ENCODE peak calls at places on chromosomes 12 and 14, in nine cellular contexts. One of them, this sample, is unnamed.

GRCh38 chr12:59446156-59446555 is 149.7 kb upstream of the SLC16A7 start:
- DNase-seq in activated T-cell treated with anti-CD3 and anti-CD28 coated beads, Interleukin-2, amount 50 U/mL, for 72 hours: no peak
- DNase-seq in endothelial cell: no peak
- DNase-seq in small intestine: peak
- DNase-seq in dorsolateral prefrontal cortex: no peak
- DNase-seq in AG08395: no peak
- DNase-seq in HCT116: no peak
- DNase-seq in stimulated activated CD4-positive, alpha-beta T cell treated with anti-CD3 and anti-CD28 coated beads, Interleukin-1b, Interleukin-23, amount 100 ng/mL, for 48 hours: no peak
- DNase-seq in fibroblast of pulmonary artery: no peak
- DNase-seq in this sample: no peak

GRCh38 chr12:81209001-81209400 is 131.1 kb downstream of the ACSS3 start:
- DNase-seq in fibroblast of pulmonary artery: peak
- DNase-seq in dorsolateral prefrontal cortex: no peak
- DNase-seq in endothelial cell: no peak
- DNase-seq in activated T-cell treated with anti-CD3 and anti-CD28 coated beads, Interleukin-2, amount 50 U/mL, for 72 hours: no peak
- DNase-seq in HCT116: no peak
- DNase-seq in AG08395: peak
- DNase-seq in small intestine: no peak
- DNase-seq in stimulated activated CD4-positive, alpha-beta T cell treated with anti-CD3 and anti-CD28 coated beads, Interleukin-1b, Interleukin-23, amount 100 ng/mL, for 48 hours: no peak
- DNase-seq in this sample: no peak

GRCh38 chr14:56724013-56724412 is 86.3 kb downstream of the OTX2 start:
- DNase-seq in dorsolateral prefrontal cortex: no peak
- DNase-seq in small intestine: no peak
- DNase-seq in activated T-cell treated with anti-CD3 and anti-CD28 coated beads, Interleukin-2, amount 50 U/mL, for 72 hours: no peak
- DNase-seq in HCT116: no peak
- DNase-seq in stimulated activated CD4-positive, alpha-beta T cell treated with anti-CD3 and anti-CD28 coated beads, Interleukin-1b, Interleukin-23, amount 100 ng/mL, for 48 hours: no peak
- DNase-seq in AG08395: no peak
- DNase-seq in fibroblast of pulmonary artery: no peak
- DNase-seq in endothelial cell: no peak
- DNase-seq in this sample: no peak

GRCh38 chr12:131872154-131873046 is 22.0 kb upstream of the ULK1 start:
- DNase-seq in fibroblast of pulmonary artery: peak
- DNase-seq in stimulated activated CD4-positive, alpha-beta T cell treated with anti-CD3 and anti-CD28 coated beads, Interleukin-1b, Interleukin-23, amount 100 ng/mL, for 48 hours: no peak
- DNase-seq in endothelial cell: no peak
- DNase-seq in AG08395: peak
- DNase-seq in HCT116: peak
- DNase-seq in dorsolateral prefrontal cortex: no peak
- DNase-seq in small intestine: no peak
- DNase-seq in activated T-cell treated with anti-CD3 and anti-CD28 coated beads, Interleukin-2, amount 50 U/mL, for 72 hours: no peak
- DNase-seq in this sample: no peak

GRCh38 chr12:33437598-33437997 is 2.0 kb downstream of the SYT10 start:
- DNase-seq in HCT116: no peak
- DNase-seq in small intestine: no peak
- DNase-seq in endothelial cell: no peak
- DNase-seq in stimulated activated CD4-positive, alpha-beta T cell treated with anti-CD3 and anti-CD28 coated beads, Interleukin-1b, Interleukin-23, amount 100 ng/mL, for 48 hours: no peak
- DNase-seq in dorsolateral prefrontal cortex: no peak
- DNase-seq in activated T-cell treated with anti-CD3 and anti-CD28 coated beads, Interleukin-2, amount 50 U/mL, for 72 hours: no peak
- DNase-seq in AG08395: no peak
- DNase-seq in fibroblast of pulmonary artery: no peak
- DNase-seq in this sample: no peak

GRCh38 chr14:23366163-23366921 is 1.4 kb upstream of the EFS start:
- DNase-seq in AG08395: peak
- DNase-seq in small intestine: no peak
- DNase-seq in endothelial cell: peak
- DNase-seq in HCT116: no peak
- DNase-seq in fibroblast of pulmonary artery: peak
- DNase-seq in stimulated activated CD4-positive, alpha-beta T cell treated with anti-CD3 and anti-CD28 coated beads, Interleukin-1b, Interleukin-23, amount 100 ng/mL, for 48 hours: no peak
- DNase-seq in activated T-cell treated with anti-CD3 and anti-CD28 coated beads, Interleukin-2, amount 50 U/mL, for 72 hours: no peak
- DNase-seq in dorsolateral prefrontal cortex: no peak
- DNase-seq in this sample: peak

GRCh38 chr12:130813436-130813835 is 25.6 kb downstream of the STX2 start:
- DNase-seq in HCT116: no peak
- DNase-seq in small intestine: no peak
- DNase-seq in AG08395: no peak
- DNase-seq in activated T-cell treated with anti-CD3 and anti-CD28 coated beads, Interleukin-2, amount 50 U/mL, for 72 hours: no peak
- DNase-seq in fibroblast of pulmonary artery: no peak
- DNase-seq in dorsolateral prefrontal cortex: no peak
- DNase-seq in stimulated activated CD4-positive, alpha-beta T cell treated with anti-CD3 and anti-CD28 coated beads, Interleukin-1b, Interleukin-23, amount 100 ng/mL, for 48 hours: no peak
- DNase-seq in endothelial cell: peak
- DNase-seq in this sample: no peak

GRCh38 chr14:68210729-68211299 is 391.2 kb downstream of the RAD51B start:
- DNase-seq in stimulated activated CD4-positive, alpha-beta T cell treated with anti-CD3 and anti-CD28 coated beads, Interleukin-1b, Interleukin-23, amount 100 ng/mL, for 48 hours: peak
- DNase-seq in small intestine: peak
- DNase-seq in dorsolateral prefrontal cortex: no peak
- DNase-seq in AG08395: peak
- DNase-seq in fibroblast of pulmonary artery: peak
- DNase-seq in endothelial cell: no peak
- DNase-seq in HCT116: no peak
- DNase-seq in activated T-cell treated with anti-CD3 and anti-CD28 coated beads, Interleukin-2, amount 50 U/mL, for 72 hours: peak
- DNase-seq in this sample: no peak

GRCh38 chr12:52924764-52925716 is 20.2 kb upstream of the KRT8 start:
- DNase-seq in small intestine: peak
- DNase-seq in AG08395: peak
- DNase-seq in HCT116: peak
- DNase-seq in fibroblast of pulmonary artery: peak
- DNase-seq in stimulated activated CD4-positive, alpha-beta T cell treated with anti-CD3 and anti-CD28 coated beads, Interleukin-1b, Interleukin-23, amount 100 ng/mL, for 48 hours: no peak
- DNase-seq in activated T-cell treated with anti-CD3 and anti-CD28 coated beads, Interleukin-2, amount 50 U/mL, for 72 hours: no peak
- DNase-seq in dorsolateral prefrontal cortex: no peak
- DNase-seq in endothelial cell: no peak
- DNase-seq in this sample: peak

GRCh38 chr12:110183386-110183785 is 59.2 kb downstream of the IFT81 start:
- DNase-seq in activated T-cell treated with anti-CD3 and anti-CD28 coated beads, Interleukin-2, amount 50 U/mL, for 72 hours: no peak
- DNase-seq in stimulated activated CD4-positive, alpha-beta T cell treated with anti-CD3 and anti-CD28 coated beads, Interleukin-1b, Interleukin-23, amount 100 ng/mL, for 48 hours: no peak
- DNase-seq in HCT116: no peak
- DNase-seq in small intestine: no peak
- DNase-seq in fibroblast of pulmonary artery: no peak
- DNase-seq in AG08395: no peak
- DNase-seq in dorsolateral prefrontal cortex: peak
- DNase-seq in endothelial cell: no peak
- DNase-seq in this sample: no peak

GRCh38 chr14:57085801-57086200 is 182.9 kb downstream of the EXOC5 start:
- DNase-seq in fibroblast of pulmonary artery: no peak
- DNase-seq in small intestine: no peak
- DNase-seq in HCT116: no peak
- DNase-seq in stimulated activated CD4-positive, alpha-beta T cell treated with anti-CD3 and anti-CD28 coated beads, Interleukin-1b, Interleukin-23, amount 100 ng/mL, for 48 hours: no peak
- DNase-seq in AG08395: no peak
- DNase-seq in endothelial cell: no peak
- DNase-seq in dorsolateral prefrontal cortex: no peak
- DNase-seq in activated T-cell treated with anti-CD3 and anti-CD28 coated beads, Interleukin-2, amount 50 U/mL, for 72 hours: no peak
- DNase-seq in this sample: no peak

GRCh38 chr12:67460388-67460787 is 188.2 kb upstream of the DYRK2 start:
- DNase-seq in fibroblast of pulmonary artery: no peak
- DNase-seq in endothelial cell: no peak
- DNase-seq in activated T-cell treated with anti-CD3 and anti-CD28 coated beads, Interleukin-2, amount 50 U/mL, for 72 hours: no peak
- DNase-seq in small intestine: no peak
- DNase-seq in AG08395: no peak
- DNase-seq in HCT116: no peak
- DNase-seq in dorsolateral prefrontal cortex: no peak
- DNase-seq in stimulated activated CD4-positive, alpha-beta T cell treated with anti-CD3 and anti-CD28 coated beads, Interleukin-1b, Interleukin-23, amount 100 ng/mL, for 48 hours: no peak
- DNase-seq in this sample: no peak

GRCh38 chr12:126369487-126370463 is 1304.5 kb downstream of the AACS start:
- DNase-seq in small intestine: no peak
- DNase-seq in stimulated activated CD4-positive, alpha-beta T cell treated with anti-CD3 and anti-CD28 coated beads, Interleukin-1b, Interleukin-23, amount 100 ng/mL, for 48 hours: no peak
- DNase-seq in fibroblast of pulmonary artery: peak
- DNase-seq in AG08395: peak
- DNase-seq in activated T-cell treated with anti-CD3 and anti-CD28 coated beads, Interleukin-2, amount 50 U/mL, for 72 hours: no peak
- DNase-seq in dorsolateral prefrontal cortex: no peak
- DNase-seq in endothelial cell: no peak
- DNase-seq in HCT116: no peak
- DNase-seq in this sample: no peak

GRCh38 chr14:71665781-71666180 is 266.4 kb upstream of the RGS6 start:
- DNase-seq in stimulated activated CD4-positive, alpha-beta T cell treated with anti-CD3 and anti-CD28 coated beads, Interleukin-1b, Interleukin-23, amount 100 ng/mL, for 48 hours: no peak
- DNase-seq in activated T-cell treated with anti-CD3 and anti-CD28 coated beads, Interleukin-2, amount 50 U/mL, for 72 hours: no peak
- DNase-seq in dorsolateral prefrontal cortex: no peak
- DNase-seq in HCT116: no peak
- DNase-seq in fibroblast of pulmonary artery: no peak
- DNase-seq in AG08395: no peak
- DNase-seq in small intestine: no peak
- DNase-seq in endothelial cell: no peak
- DNase-seq in this sample: no peak

GRCh38 chr12:71069317-71069716 is 88.5 kb downstream of the TSPAN8 start:
- DNase-seq in small intestine: no peak
- DNase-seq in endothelial cell: no peak
- DNase-seq in HCT116: no peak
- DNase-seq in fibroblast of pulmonary artery: peak
- DNase-seq in dorsolateral prefrontal cortex: no peak
- DNase-seq in AG08395: no peak
- DNase-seq in activated T-cell treated with anti-CD3 and anti-CD28 coated beads, Interleukin-2, amount 50 U/mL, for 72 hours: no peak
- DNase-seq in stimulated activated CD4-positive, alpha-beta T cell treated with anti-CD3 and anti-CD28 coated beads, Interleukin-1b, Interleukin-23, amount 100 ng/mL, for 48 hours: no peak
- DNase-seq in this sample: no peak